ENCODE peak calls at places on chromosomes 13 and 19, in eight cellular contexts. N is keratinocyte; L is activated naive CD8-positive, alpha-beta T cell treated with anti-CD3 and anti-CD28 coated beads, Interleukin-2, amount 50 U/mL, for 24 hours; B is activated CD8-positive, alpha-beta memory T cell treated with anti-CD3 and anti-CD28 coated beads for 1 hour; R is kidney tubule cell; O is HS-5; P is ELR; J is germinal center. K is an unnamed sample.

GRCh38 chr19:44113784-44114390 is 688 bp downstream of the ZNF225 start:
- DNase-seq in N (no peak), L (peak), B (no peak), R (peak), O (no peak), P (peak), J (peak), K (no peak)

GRCh38 chr13:65036999-65037398 is 2193.1 kb downstream of the PCDH9 start:
- DNase-seq in N (no peak), L (no peak), B (no peak), R (no peak), O (no peak), P (peak), J (no peak), K (no peak)

GRCh38 chr19:13127051-13127450 is 9.0 kb downstream of the NACC1 start:
- DNase-seq in N (no peak), L (no peak), B (no peak), R (no peak), O (no peak), P (no peak), J (no peak), K (no peak)

GRCh38 chr19:43438291-43439162 is 23.8 kb downstream of the TEX101 start:
- DNase-seq in N (no peak), L (no peak), B (no peak), R (no peak), O (peak), P (peak), J (no peak), K (no peak)

GRCh38 chr13:30353601-30354000 is 46.2 kb upstream of the KATNAL1 start:
- DNase-seq in N (no peak), L (no peak), B (no peak), R (no peak), O (no peak), P (no peak), J (no peak), K (no peak)

GRCh38 chr19:38362076-38362945 is 12.1 kb upstream of the PSMD8 start:
- DNase-seq in N (peak), L (peak), B (no peak), R (peak), O (no peak), P (peak), J (peak), K (no peak)

GRCh38 chr19:34364830-34365462 is at the start of gene GPI:
- DNase-seq in N (no peak), L (peak), B (no peak), R (peak), O (no peak), P (peak), J (peak), K (no peak)

GRCh38 chr19:35157431-35157830 is 2.9 kb downstream of the FXYD5 start:
- DNase-seq in N (no peak), L (no peak), B (no peak), R (no peak), O (no peak), P (no peak), J (no peak), K (no peak)

GRCh38 chr13:97068964-97069815 is 74.9 kb upstream of the OXGR1 start:
- DNase-seq in N (no peak), L (no peak), B (no peak), R (no peak), O (no peak), P (no peak), J (no peak), K (no peak)

GRCh38 chr13:24148414-24149305 is 11.9 kb upstream of the SPATA13 start:
- DNase-seq in N (peak), L (no peak), B (no peak), R (peak), O (peak), P (peak), J (no peak), K (peak)

GRCh38 chr13:47039106-47039505 is 142.3 kb upstream of the HTR2A start:
- DNase-seq in N (peak), L (no peak), B (no peak), R (peak), O (no peak), P (peak), J (no peak), K (peak)

GRCh38 chr19:3298853-3299449 is 67.4 kb upstream of the NFIC start:
- DNase-seq in N (no peak), L (no peak), B (no peak), R (no peak), O (no peak), P (no peak), J (no peak), K (no peak)

GRCh38 chr19:19423322-19423721 is 17.8 kb downstream of the GATAD2A start:
- DNase-seq in N (no peak), L (no peak), B (no peak), R (no peak), O (no peak), P (no peak), J (no peak), K (no peak)

GRCh38 chr19:45820413-45821102 is 5.5 kb upstream of the RSPH6A start:
- DNase-seq in N (no peak), L (no peak), B (no peak), R (no peak), O (no peak), P (no peak), J (no peak), K (no peak)

GRCh38 chr13:98751397-98752110 is 918 bp downstream of the SLC15A1 start:
- DNase-seq in N (no peak), L (no peak), B (no peak), R (peak), O (no peak), P (peak), J (no peak), K (no peak)

GRCh38 chr19:2315818-2316353 is 7.9 kb upstream of the LINGO3 start:
- DNase-seq in N (no peak), L (no peak), B (no peak), R (peak), O (no peak), P (peak), J (no peak), K (no peak)

GRCh38 chr19:4149518-4150288 is 3.7 kb upstream of the CREB3L3 start:
- DNase-seq in N (no peak), L (no peak), B (no peak), R (no peak), O (no peak), P (no peak), J (no peak), K (no peak)

GRCh38 chr19:21604941-21605548 is 99.6 kb downstream of the ZNF429 start:
- DNase-seq in N (peak), L (no peak), B (no peak), R (peak), O (no peak), P (no peak), J (no peak), K (no peak)

GRCh38 chr13:26656919-26657318 is 99.4 kb downstream of the WASF3 start:
- DNase-seq in N (no peak), L (no peak), B (no peak), R (peak), O (peak), P (peak), J (no peak), K (peak)

GRCh38 chr13:110379358-110379757 is 72.3 kb downstream of the COL4A2 start:
- DNase-seq in N (no peak), L (no peak), B (no peak), R (no peak), O (no peak), P (no peak), J (no peak), K (no peak)

GRCh38 chr19:49786432-49786831 is 19.6 kb downstream of the AP2A1 start:
- DNase-seq in N (no peak), L (no peak), B (no peak), R (peak), O (peak), P (peak), J (no peak), K (no peak)

GRCh38 chr19:8214802-8215201 is 5.6 kb downstream of the CERS4 start:
- DNase-seq in N (no peak), L (no peak), B (no peak), R (no peak), O (no peak), P (no peak), J (no peak), K (no peak)

GRCh38 chr19:6639439-6639838 is 30.5 kb downstream of the TNFSF14 start:
- DNase-seq in N (no peak), L (peak), B (no peak), R (peak), O (peak), P (peak), J (no peak), K (no peak)

GRCh38 chr13:31195616-31196015 is 4.2 kb upstream of the B3GLCT start:
- DNase-seq in N (no peak), L (no peak), B (no peak), R (no peak), O (no peak), P (no peak), J (no peak), K (no peak)

GRCh38 chr13:112608212-112608611 is 20.3 kb upstream of the TUBGCP3 start:
- DNase-seq in N (no peak), L (no peak), B (no peak), R (no peak), O (no peak), P (no peak), J (no peak), K (no peak)

GRCh38 chr13:67416047-67416925 is 186.2 kb upstream of the PCDH9 start:
- DNase-seq in N (no peak), L (no peak), B (no peak), R (peak), O (no peak), P (peak), J (no peak), K (no peak)